ENCODE peak calls at places on chromosomes 16 and 17, in ten cellular contexts. H, L, E, J, X, I, A, K, Y and W are unnamed samples.

GRCh38 chr17:6668219-6668618 is 16.7 kb downstream of the C17orf100 start:
- DNase-seq in L (no peak), A (no peak), E (no peak), J (no peak), K (no peak), I (no peak), X (no peak), Y (no peak), H (no peak), W (no peak)

GRCh38 chr16:9112166-9112843 is 20.9 kb downstream of the HAPSTR1 start:
- DNase-seq in K (no peak), A (peak), Y (no peak), H (no peak), E (no peak), I (no peak), J (no peak), L (no peak), X (no peak), W (no peak)

GRCh38 chr17:82287849-82288601 is 14.5 kb upstream of the CSNK1D start:
- DNase-seq in K (peak), Y (peak), A (no peak), E (no peak), I (peak), L (no peak), X (no peak), J (peak), H (peak), W (peak)

GRCh38 chr17:51676691-51677487 is 416.5 kb downstream of the UTP18 start:
- DNase-seq in A (no peak), I (no peak), Y (no peak), X (no peak), J (no peak), L (no peak), H (no peak), K (no peak), E (no peak), W (no peak)

GRCh38 chr16:85469929-85470590 is 143.1 kb upstream of the GSE1 start:
- DNase-seq in X (no peak), K (peak), L (no peak), J (no peak), Y (no peak), A (no peak), E (no peak), I (no peak), H (no peak), W (no peak)

GRCh38 chr16:12027091-12027490 is 50.6 kb downstream of the SNX29 start:
- DNase-seq in J (no peak), X (no peak), I (no peak), K (no peak), E (no peak), L (no peak), H (no peak), A (no peak), Y (no peak), W (no peak)

GRCh38 chr17:17350491-17351355 is 47.5 kb downstream of the NT5M start:
- DNase-seq in A (peak), H (peak), E (no peak), L (no peak), J (peak), X (no peak), I (no peak), Y (peak), K (no peak), W (peak)

GRCh38 chr16:87389245-87389644 is 2.9 kb upstream of the MAP1LC3B start:
- DNase-seq in E (no peak), I (no peak), Y (no peak), K (peak), A (no peak), L (no peak), J (no peak), H (no peak), X (no peak), W (no peak)

GRCh38 chr17:36928450-36929125 is 8.7 kb upstream of the LHX1 start:
- DNase-seq in Y (no peak), H (no peak), E (no peak), K (no peak), X (no peak), J (no peak), A (no peak), L (no peak), I (no peak), W (no peak)

GRCh38 chr17:81741594-81742452 is 29.7 kb downstream of the SLC25A10 start:
- DNase-seq in Y (no peak), E (no peak), L (no peak), H (no peak), K (peak), A (no peak), J (no peak), I (no peak), X (no peak), W (no peak)

GRCh38 chr16:64089697-64090096 is 1032.2 kb downstream of the CDH11 start:
- DNase-seq in A (peak), L (no peak), H (peak), I (no peak), X (no peak), K (no peak), Y (no peak), E (no peak), J (peak), W (no peak)

GRCh38 chr16:85569615-85570212 is 43.4 kb upstream of the GSE1 start:
- DNase-seq in X (peak), Y (no peak), K (no peak), A (no peak), I (no peak), H (peak), L (no peak), E (peak), J (peak), W (no peak)

GRCh38 chr16:81578015-81578554 is 133.5 kb downstream of the CMIP start:
- DNase-seq in I (no peak), J (no peak), A (no peak), H (no peak), K (no peak), L (no peak), X (no peak), Y (no peak), E (no peak), W (no peak)

GRCh38 chr16:75109732-75110243 is 6.8 kb downstream of the LDHD start:
- DNase-seq in A (no peak), L (no peak), K (peak), J (no peak), X (no peak), I (peak), H (no peak), Y (no peak), E (no peak), W (no peak)

GRCh38 chr16:259814-260253 is 15.9 kb downstream of the RGS11 start:
- DNase-seq in H (no peak), X (no peak), Y (no peak), E (no peak), K (no peak), I (no peak), L (no peak), A (no peak), J (no peak), W (no peak)

GRCh38 chr17:41464682-41465081 is 2.5 kb downstream of the KRT32 start:
- DNase-seq in A (peak), X (no peak), E (peak), J (peak), Y (peak), L (no peak), K (no peak), I (peak), H (peak), W (no peak)

GRCh38 chr16:50102046-50102756 is 36.4 kb downstream of the HEATR3 start:
- DNase-seq in A (no peak), I (no peak), J (peak), Y (no peak), H (peak), K (no peak), E (peak), L (no peak), X (no peak), W (no peak)

GRCh38 chr16:84585886-84586285 is 32.0 kb downstream of the COTL1 start:
- DNase-seq in I (no peak), E (no peak), A (peak), J (no peak), X (no peak), K (no peak), H (no peak), Y (peak), L (peak), W (no peak)

GRCh38 chr16:14445935-14446715 is 183.9 kb downstream of the PARN start:
- DNase-seq in Y (no peak), A (peak), X (no peak), L (peak), K (no peak), J (no peak), E (no peak), I (no peak), H (no peak), W (no peak)

GRCh38 chr17:63516910-63517824 is 6.0 kb upstream of the KCNH6 start:
- DNase-seq in H (peak), L (no peak), X (no peak), E (peak), Y (peak), K (no peak), A (no peak), J (peak), I (no peak), W (no peak)

GRCh38 chr17:28684963-28685362 is 23.0 kb downstream of the SUPT6H start:
- DNase-seq in A (no peak), X (no peak), H (no peak), I (no peak), L (no peak), K (peak), E (no peak), J (peak), Y (peak), W (peak)

GRCh38 chr16:19299565-19299964 is 14.0 kb downstream of the CLEC19A start:
- DNase-seq in K (no peak), J (no peak), A (no peak), L (no peak), I (no peak), Y (no peak), X (no peak), H (no peak), E (no peak), W (no peak)

GRCh38 chr16:88086571-88087516 is 135.6 kb downstream of the BANP start:
- DNase-seq in Y (no peak), L (no peak), H (no peak), X (no peak), E (no peak), K (no peak), A (no peak), I (no peak), J (no peak), W (no peak)

GRCh38 chr16:9441021-9441420 is 349.6 kb downstream of the HAPSTR1 start:
- DNase-seq in A (no peak), H (no peak), L (no peak), E (no peak), I (no peak), Y (no peak), J (no peak), X (no peak), K (no peak), W (no peak)